ENCODE peak calls at places on chromosome 21, in five cellular contexts. G is A549, A is IMR-90, M is tibial nerve, U is heart left ventricle. X is an unnamed sample.

GRCh38 chr21:31476551-31477120 is 132.6 kb upstream of the TIAM1 start:
- DNase-seq in U (no peak), A (no peak), G (no peak), M (no peak), X (no peak)

GRCh38 chr21:25424674-25425073 is 182.6 kb downstream of the MRPL39 start:
- DNase-seq in G (no peak), M (no peak), A (no peak), U (no peak), X (peak)

GRCh38 chr21:26945916-26946315 is 21.0 kb downstream of the ADAMTS5 start:
- DNase-seq in M (no peak), U (peak), A (no peak), G (no peak), X (no peak)

GRCh38 chr21:46569071-46569470 is 35.8 kb downstream of the S100B start:
- DNase-seq in G (no peak), A (peak), U (no peak), M (no peak), X (no peak)

GRCh38 chr21:45910155-45910547 is 71.4 kb upstream of the COL6A1 start:
- DNase-seq in A (no peak), M (no peak), U (no peak), G (no peak), X (no peak)

GRCh38 chr21:41754481-41754891 is 12.4 kb downstream of the RIPK4 start:
- DNase-seq in U (no peak), G (no peak), A (no peak), M (no peak), X (no peak)

GRCh38 chr21:21366277-21366676 is 368.1 kb downstream of the NCAM2 start:
- DNase-seq in G (no peak), M (no peak), A (no peak), U (no peak), X (no peak)

GRCh38 chr21:31335957-31336738 is 7.9 kb downstream of the TIAM1 start:
- DNase-seq in M (peak), A (peak), U (peak), G (no peak), X (peak)

GRCh38 chr21:30880914-30881313 is 466 bp downstream of the KRTAP11-1 start:
- DNase-seq in A (no peak), U (no peak), M (no peak), G (no peak), X (no peak)

GRCh38 chr21:21997390-21998333 is 999.5 kb downstream of the NCAM2 start:
- DNase-seq in G (no peak), M (no peak), U (no peak), A (no peak), X (no peak)

GRCh38 chr21:41188476-41189146 is 20.7 kb downstream of the BACE2 start:
- DNase-seq in G (no peak), A (no peak), U (no peak), M (no peak), X (no peak)

GRCh38 chr21:44895859-44896258 is 22.4 kb upstream of the PTTG1IP start:
- DNase-seq in U (no peak), G (no peak), A (no peak), M (no peak), X (no peak)

GRCh38 chr21:44520326-44521300 is 19.4 kb downstream of the KRTAP10-1 start:
- DNase-seq in M (no peak), U (no peak), A (no peak), G (no peak), X (no peak)

GRCh38 chr21:46374761-46375389 is 50.9 kb downstream of the PCNT start:
- DNase-seq in U (no peak), A (no peak), G (no peak), M (no peak), X (no peak)

GRCh38 chr21:37146320-37147225 is 73.5 kb downstream of the TTC3 start:
- DNase-seq in U (no peak), M (no peak), A (peak), G (no peak), X (peak)

GRCh38 chr21:45220106-45220505 is 67.6 kb downstream of the POFUT2 start:
- DNase-seq in A (peak), M (peak), U (no peak), G (no peak), X (no peak)

GRCh38 chr21:23950344-23950743 is 1656.9 kb downstream of the MRPL39 start:
- DNase-seq in U (no peak), G (no peak), M (no peak), A (no peak), X (no peak)

GRCh38 chr21:25518491-25518911 is 88.8 kb downstream of the MRPL39 start:
- DNase-seq in A (no peak), G (no peak), U (no peak), M (no peak), X (no peak)

GRCh38 chr21:34107606-34108005 is 34.2 kb downstream of the MRPS6 start:
- DNase-seq in M (no peak), G (no peak), A (no peak), U (no peak), X (no peak)

GRCh38 chr21:46110499-46111192 is 12.7 kb downstream of the COL6A2 start:
- DNase-seq in U (peak), G (no peak), A (no peak), M (peak), X (no peak)

GRCh38 chr21:46098303-46099141 is 610 bp downstream of the COL6A2 start:
- DNase-seq in U (peak), M (no peak), G (no peak), A (no peak), X (no peak)

GRCh38 chr21:35265170-35265877 is 216.2 kb upstream of the RUNX1 start:
- DNase-seq in U (no peak), A (peak), G (peak), M (no peak), X (no peak)

GRCh38 chr21:29053011-29053553 is 20.4 kb downstream of the CCT8 start:
- DNase-seq in M (no peak), A (no peak), U (no peak), G (no peak), X (no peak)

GRCh38 chr21:19510653-19511052 is 1107.1 kb upstream of the TMPRSS15 start:
- DNase-seq in M (no peak), A (no peak), U (no peak), G (no peak), X (no peak)

DNA sequence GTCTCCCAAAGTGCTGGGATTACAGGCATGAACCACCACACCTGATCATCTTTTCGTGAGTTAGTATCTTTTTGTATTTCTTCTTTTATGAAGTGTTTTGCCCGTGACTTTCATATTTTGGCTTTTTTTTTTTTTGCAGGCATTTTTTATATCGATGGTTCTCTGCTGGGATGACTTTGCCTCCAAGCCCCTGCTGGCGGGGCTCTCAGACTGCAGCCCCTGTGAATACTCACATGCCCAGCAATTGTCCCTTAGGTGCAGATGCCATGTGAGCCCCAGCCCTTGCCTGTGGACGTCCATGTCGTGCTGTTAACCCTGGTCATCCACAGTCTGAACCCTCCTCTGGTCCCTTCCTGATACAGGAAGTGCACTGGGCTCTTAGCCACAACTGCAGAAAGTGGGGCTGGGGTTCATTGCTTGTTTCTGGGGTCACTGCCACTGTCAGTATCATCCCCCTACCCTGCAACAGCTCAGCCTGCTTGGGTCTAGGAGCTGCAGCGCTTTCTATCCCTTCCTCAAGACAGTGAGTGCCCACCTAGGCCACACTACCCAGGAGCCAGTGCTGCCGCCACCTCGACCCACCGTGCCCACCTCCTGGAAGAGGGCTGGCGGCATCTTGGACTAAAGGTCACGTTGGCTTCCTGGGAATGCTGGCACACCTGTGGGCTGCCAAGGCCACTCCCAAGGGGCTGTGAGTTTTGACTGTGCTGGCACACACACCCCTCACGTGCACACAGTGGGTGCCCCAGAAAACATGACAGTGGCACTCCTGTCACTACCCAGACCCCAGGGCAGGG is 21.9 kb downstream of the CRYAA start:
- DNase-seq in U (no peak), A (no peak), G (no peak), M (peak), X (no peak)
- TF ChIP-seq CTCF in U (no peak), A (no peak), G (no peak), M (no peak), X (no peak)

GRCh38 chr21:39319814-39320332 is 6.4 kb upstream of the BRWD1 start:
- DNase-seq in G (peak), M (no peak), A (peak), U (peak), X (no peak)

GRCh38 chr21:39317134-39318090 is 4.0 kb upstream of the BRWD1 start:
- DNase-seq in M (no peak), U (no peak), G (no peak), A (no peak), X (no peak)

GRCh38 chr21:39319251-39319756 is 5.9 kb upstream of the BRWD1 start:
- DNase-seq in A (peak), G (no peak), M (peak), U (peak), X (no peak)

GRCh38 chr21:39316729-39317128 is 3.3 kb upstream of the BRWD1 start:
- DNase-seq in A (no peak), G (no peak), M (no peak), U (no peak), X (no peak)

GRCh38 chr21:39318091-39318959 is 4.9 kb upstream of the BRWD1 start:
- DNase-seq in G (no peak), M (no peak), A (no peak), U (no peak), X (no peak)
- H3K4me3 ChIP-seq in G (no peak), M (no peak), A (no peak), U (no peak), X (no peak)

GRCh38 chr21:15543473-15543872 is 186.3 kb upstream of the USP25 start:
- DNase-seq in M (no peak), U (no peak), A (no peak), G (peak), X (no peak)
- TF ChIP-seq CTCF in M (no peak), U (no peak), A (no peak), G (no peak), X (no peak)

GRCh38 chr21:17834639-17835354 is 15.6 kb upstream of the C21orf91 start:
- DNase-seq in A (no peak), M (no peak), G (no peak), U (no peak), X (peak)
- H3K4me3 ChIP-seq in A (no peak), M (no peak), G (no peak), U (no peak), X (no peak)